ENCODE peak calls at places on chromosome 19, in eight cellular contexts. M is right cardiac atrium, S is tibial nerve, E is GM23338, K is fibroblast of pulmonary artery, V is iris pigment epithelial cell, X is neuronal stem cell, U is NCI-H1436. L is an unnamed sample.

GRCh38 chr19:49851456-49852259 is 699 bp downstream of the PTOV1 start:
- DNase-seq in M (peak; percentile 83), S (no peak), E (peak; percentile 87), K (no peak), V (no peak), X (no peak), U (peak; percentile 66), L (no peak)

GRCh38 chr19:10295305-10295846 is 5.6 kb downstream of the ICAM5 start:
- DNase-seq in M (peak; percentile 78), S (no peak), E (peak; percentile 78), K (no peak), V (no peak), X (no peak), U (no peak), L (no peak)

GRCh38 chr19:15456871-15457700 is 7.3 kb downstream of the RASAL3 start:
- DNase-seq in M (no peak), S (no peak), E (peak; percentile 99), K (no peak), V (no peak), X (no peak), U (no peak), L (no peak)

GRCh38 chr19:30626567-30626966 is 254.4 kb downstream of the ZNF536 start:
- DNase-seq in M (no peak), S (no peak), E (no peak), K (no peak), V (no peak), X (no peak), U (no peak), L (no peak)

GRCh38 chr19:4238831-4239230 is 8.0 kb upstream of the YJU2 start:
- DNase-seq in M (no peak), S (no peak), E (no peak), K (no peak), V (no peak), X (no peak), U (no peak), L (no peak)

GRCh38 chr19:5138606-5139594 is 170.0 kb downstream of the KDM4B start:
- DNase-seq in M (peak; percentile 84), S (no peak), E (no peak), K (peak; percentile 93), V (peak; percentile 95), X (no peak), U (no peak), L (no peak)

GRCh38 chr19:50944795-50945194 is 8.0 kb downstream of the KLK5 start:
- DNase-seq in M (no peak), S (no peak), E (no peak), K (no peak), V (no peak), X (no peak), U (no peak), L (no peak)

GRCh38 chr19:41792513-41793413 is 3.6 kb upstream of the CEACAM3 start:
- DNase-seq in M (peak; percentile 78), S (no peak), E (peak; percentile 84), K (peak; percentile 56), V (peak; percentile 63), X (peak; percentile 46), U (no peak), L (no peak)

GRCh38 chr19:33340991-33341390 is 32.5 kb upstream of the CEBPG start:
- DNase-seq in M (no peak), S (no peak), E (no peak), K (no peak), V (no peak), X (no peak), U (no peak), L (no peak)

GRCh38 chr19:17968376-17968775 is 1.5 kb downstream of the KCNN1 start:
- DNase-seq in M (no peak), S (no peak), E (no peak), K (no peak), V (no peak), X (no peak), U (no peak), L (no peak)

GRCh38 chr19:17075860-17076538 is 422 bp downstream of the MYO9B start:
- DNase-seq in M (peak; percentile 80), S (no peak), E (peak; percentile 82), K (no peak), V (peak; percentile 33), X (no peak), U (peak; percentile 40), L (no peak)

GRCh38 chr19:1383311-1384084 is at the start of gene NDUFS7:
- DNase-seq in M (peak; percentile 95), S (peak; percentile 82), E (peak; percentile 93), K (peak; percentile 95), V (peak; percentile 90), X (peak; percentile 94), U (peak; percentile 89), L (peak; percentile 47)

GRCh38 chr19:374183-374885 is 29.7 kb upstream of the MIER2 start:
- DNase-seq in M (no peak), S (no peak), E (no peak), K (no peak), V (no peak), X (no peak), U (no peak), L (peak; percentile 48)

GRCh38 chr19:4671182-4671851 is 1.2 kb upstream of the MYDGF start:
- DNase-seq in M (no peak), S (no peak), E (no peak), K (no peak), V (no peak), X (no peak), U (no peak), L (no peak)

GRCh38 chr19:49064029-49064629 is 489 bp downstream of the NTF4 start:
- DNase-seq in M (no peak), S (no peak), E (peak; percentile 72), K (no peak), V (no peak), X (no peak), U (no peak), L (no peak)

GRCh38 chr19:40217921-40218890 is at the start of gene TTC9B:
- DNase-seq in M (peak; percentile 62), S (no peak), E (peak; percentile 90), K (no peak), V (peak; percentile 13), X (peak; percentile 67), U (peak; percentile 8), L (no peak)

GRCh38 chr19:7757358-7757757 is 5.7 kb upstream of the CLEC4M start:
- DNase-seq in M (no peak), S (no peak), E (no peak), K (no peak), V (no peak), X (no peak), U (no peak), L (no peak)

GRCh38 chr19:30686252-30686762 is 314.1 kb downstream of the ZNF536 start:
- DNase-seq in M (peak; percentile 60), S (no peak), E (peak; percentile 26), K (peak; percentile 19), V (peak; percentile 18), X (no peak), U (no peak), L (no peak)

GRCh38 chr19:34209726-34210125 is 37.4 kb downstream of the LSM14A start:
- DNase-seq in M (no peak), S (no peak), E (no peak), K (no peak), V (no peak), X (no peak), U (no peak), L (no peak)

GRCh38 chr19:7888145-7888825 is at the start of gene LRRC8E:
- DNase-seq in M (peak; percentile 78), S (no peak), E (peak; percentile 92), K (peak; percentile 53), V (peak; percentile 72), X (peak; percentile 63), U (no peak), L (no peak)

GRCh38 chr19:41226053-41226873 is 7.2 kb downstream of the AXL start:
- DNase-seq in M (peak; percentile 89), S (peak; percentile 47), E (peak; percentile 81), K (peak; percentile 92), V (peak; percentile 84), X (peak; percentile 44), U (no peak), L (peak; percentile 92)

GRCh38 chr19:55519461-55520311 is 17.2 kb downstream of the SBK2 start:
- DNase-seq in M (no peak), S (no peak), E (no peak), K (peak; percentile 72), V (peak; percentile 90), X (no peak), U (no peak), L (no peak)

GRCh38 chr19:49786432-49786831 is 19.6 kb downstream of the AP2A1 start:
- DNase-seq in M (peak; percentile 50), S (no peak), E (no peak), K (peak; percentile 49), V (peak; percentile 60), X (no peak), U (no peak), L (no peak)

GRCh38 chr19:5694952-5695648 is 5.0 kb downstream of the RPL36 start:
- DNase-seq in M (peak; percentile 27), S (no peak), E (peak; percentile 0), K (no peak), V (no peak), X (no peak), U (no peak), L (no peak)

GRCh38 chr19:491146-491741 is 5.0 kb upstream of the MADCAM1 start:
- DNase-seq in M (peak; percentile 75), S (no peak), E (peak; percentile 48), K (peak; percentile 18), V (no peak), X (no peak), U (no peak), L (no peak)

GRCh38 chr19:14433454-14434156 is 499 bp downstream of the PKN1 start:
- DNase-seq in M (peak; percentile 73), S (no peak), E (peak; percentile 55), K (no peak), V (no peak), X (no peak), U (peak; percentile 60), L (no peak)

GRCh38 chr19:48635263-48635965 is 1.8 kb downstream of the DBP start:
- DNase-seq in M (peak; percentile 91), S (peak; percentile 70), E (peak; percentile 79), K (peak; percentile 37), V (no peak), X (peak; percentile 58), U (peak; percentile 84), L (peak; percentile 83)

L was measured in ascending aorta.